ENCODE peak calls at places on chromosomes 4 and X, in five cellular contexts. P is Karpas-422, N is hepatocyte, A is brain microvascular endothelial cell, M is A549. B is an unnamed sample.

GRCh38 chrX:13906103-13906502 is 89.2 kb upstream of the GPM6B start:
- DNase-seq in P (no peak), N (no peak), A (no peak), M (no peak), B (no peak)

GRCh38 chr4:10582059-10582686 is 102.4 kb downstream of the CLNK start:
- DNase-seq in P (no peak), N (peak; percentile 77), A (peak; percentile 65), M (peak; percentile 33), B (peak; percentile 69)

GRCh38 chr4:6461301-6462165 is 10.9 kb downstream of the PPP2R2C start:
- DNase-seq in P (no peak), N (no peak), A (no peak), M (no peak), B (no peak)

GRCh38 chr4:137226221-137226620 is 306.1 kb downstream of the PCDH18 start:
- DNase-seq in P (no peak), N (no peak), A (no peak), M (no peak), B (no peak)

GRCh38 chr4:16843831-16844508 is 54.5 kb downstream of the LDB2 start:
- DNase-seq in P (no peak), N (peak; percentile 34), A (peak; percentile 38), M (no peak), B (no peak)

GRCh38 chr4:189021831-189022230 is 882.6 kb downstream of the TRIML1 start:
- DNase-seq in P (peak; percentile 51), N (peak; percentile 12), A (peak; percentile 45), M (peak; percentile 53), B (no peak)

GRCh38 chr4:56506110-56506705 is 617 bp downstream of the ARL9 start:
- DNase-seq in P (no peak), N (peak; percentile 10), A (no peak), M (no peak), B (peak; percentile 17)

GRCh38 chr4:148116264-148116663 is 325.9 kb downstream of the NR3C2 start:
- DNase-seq in P (peak; percentile 53), N (peak; percentile 74), A (no peak), M (no peak), B (no peak)

GRCh38 chrX:41750720-41751119 is 26.7 kb downstream of the GPR82 start:
- DNase-seq in P (no peak), N (no peak), A (no peak), M (no peak), B (no peak)

GRCh38 chrX:153032397-153033118 is 23.7 kb upstream of the PNMA3 start:
- DNase-seq in P (peak; percentile 82), N (peak; percentile 71), A (peak; percentile 25), M (peak; percentile 55), B (peak; percentile 83)

GRCh38 chr4:85370400-85371032 is 104.4 kb upstream of the ARHGAP24 start:
- DNase-seq in P (peak; percentile 85), N (peak; percentile 58), A (peak; percentile 53), M (peak; percentile 41), B (no peak)

GRCh38 chr4:131411393-131411792 is 1737.7 kb upstream of the PCDH10 start:
- DNase-seq in P (no peak), N (no peak), A (no peak), M (no peak), B (no peak)

GRCh38 chr4:121096629-121097028 is 24.3 kb upstream of the NDNF start:
- DNase-seq in P (peak; percentile 73), N (peak; percentile 26), A (no peak), M (peak; percentile 16), B (no peak)

GRCh38 chr4:145278341-145279121 is 98.1 kb upstream of the OTUD4 start:
- DNase-seq in P (no peak), N (no peak), A (peak; percentile 19), M (no peak), B (no peak)

GRCh38 chrX:44382871-44383270 is 39.4 kb upstream of the EFHC2 start:
- DNase-seq in P (no peak), N (no peak), A (no peak), M (no peak), B (no peak)

GRCh38 chrX:134026732-134027311 is 41.4 kb upstream of the GPC3 start:
- DNase-seq in P (no peak), N (peak; percentile 79), A (peak; percentile 11), M (peak; percentile 40), B (peak; percentile 36)

GRCh38 chr4:10413177-10413576 is 44.0 kb downstream of the ZNF518B start:
- DNase-seq in P (peak; percentile 52), N (no peak), A (no peak), M (no peak), B (no peak)

GRCh38 chr4:929970-930625 is 2.0 kb downstream of the GAK start:
- DNase-seq in P (no peak), N (no peak), A (no peak), M (no peak), B (no peak)

GRCh38 chrX:83501540-83501939 is 6.5 kb upstream of the POU3F4 start:
- DNase-seq in P (no peak), N (no peak), A (no peak), M (no peak), B (no peak)

GRCh38 chr4:125639182-125639621 is 324.4 kb downstream of the FAT4 start:
- DNase-seq in P (no peak), N (peak; percentile 17), A (no peak), M (no peak), B (no peak)
- H3K27ac ChIP-seq in P (no peak overlapping the region), N (no peak overlapping the region), A (no peak overlapping the region), M (no peak overlapping the region), B (no peak overlapping the region)

DNA sequence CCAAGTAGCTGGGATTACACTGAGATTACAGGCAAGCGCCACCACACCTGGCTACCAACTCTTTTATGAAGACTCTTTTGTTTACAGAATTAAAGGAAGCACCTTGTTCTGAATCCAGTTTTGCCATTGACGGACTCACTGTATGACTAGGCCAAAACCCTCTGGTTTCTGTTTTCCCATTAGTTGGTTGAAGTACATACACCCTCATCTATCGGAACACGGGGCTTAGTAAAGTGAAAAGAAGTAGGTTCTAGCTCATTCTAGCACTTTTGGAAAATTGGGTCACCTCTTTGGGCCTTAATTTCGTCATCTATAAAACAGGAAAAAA is 360.4 kb upstream of the ZCCHC13 start:
- DNase-seq in P (peak; percentile 43), N (no peak), A (no peak), M (no peak), B (no peak)
- H3K27ac ChIP-seq in P (peak overlapping the region; percentile 17), N (peak overlapping the region; percentile 97), A (peak overlapping the region; percentile 90), M (peak overlapping the region; percentile 95), B (peak overlapping the region; percentile 66)

GRCh38 chr4:152289963-152290362 is 245.9 kb downstream of the FBXW7 start:
- DNase-seq in P (no peak), N (no peak), A (no peak), M (no peak), B (no peak)
- H3K27ac ChIP-seq in P (no peak overlapping the region), N (no peak overlapping the region), A (no peak overlapping the region), M (no peak overlapping the region), B (no peak overlapping the region)

GRCh38 chr4:15012017-15012788 is 9.9 kb downstream of the CPEB2 start:
- DNase-seq in P (no peak), N (no peak), A (no peak), M (no peak), B (no peak)
- H3K27ac ChIP-seq in P (no peak overlapping the region), N (no peak overlapping the region), A (no peak overlapping the region), M (peak overlapping the region; percentile 85), B (no peak overlapping the region)

GRCh38 chr4:8163026-8163425 is 4.4 kb upstream of the ABLIM2 start:
- DNase-seq in P (no peak), N (no peak), A (no peak), M (no peak), B (no peak)

GRCh38 chr4:8160572-8160971 is 2.0 kb upstream of the ABLIM2 start:
- DNase-seq in P (no peak), N (no peak), A (no peak), M (no peak), B (no peak)

GRCh38 chr4:8163436-8164193 is 5.0 kb upstream of the ABLIM2 start:
- DNase-seq in P (no peak), N (no peak), A (no peak), M (no peak), B (no peak)

GRCh38 chr4:8164194-8164565 is 5.6 kb upstream of the ABLIM2 start:
- DNase-seq in P (no peak), N (no peak), A (no peak), M (no peak), B (no peak)

DNA sequence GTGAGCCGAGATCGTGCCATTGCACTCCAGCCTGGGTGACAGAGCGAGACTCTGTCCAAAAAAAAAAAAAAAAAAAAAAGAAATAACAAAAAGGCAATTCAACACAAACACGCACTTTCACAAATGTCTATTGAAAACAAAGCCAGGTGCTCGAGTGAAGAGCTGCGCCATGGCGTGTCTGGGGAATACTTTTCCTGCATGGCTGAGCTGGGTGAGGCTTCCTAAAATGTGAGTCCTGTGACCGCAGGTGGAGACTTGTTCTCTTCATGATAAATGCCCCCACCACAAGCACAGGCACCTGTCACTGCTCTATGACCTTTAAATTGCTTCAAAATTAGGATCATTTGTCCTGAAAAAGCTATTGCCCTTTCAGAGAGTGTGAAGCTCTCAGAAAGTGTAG is 4.0 kb upstream of the ABLIM2 start:
- DNase-seq in P (peak; percentile 56), N (no peak), A (no peak), M (no peak), B (no peak)
- H3K27ac ChIP-seq in P (no peak overlapping the region), N (no peak overlapping the region), A (no peak overlapping the region), M (no peak overlapping the region), B (no peak overlapping the region)

GRCh38 chr4:44162538-44163270 is 285.9 kb downstream of the KCTD8 start:
- DNase-seq in P (no peak), N (peak; percentile 35), A (no peak), M (no peak), B (no peak)

GRCh38 chr4:44157611-44158277 is 290.9 kb downstream of the KCTD8 start:
- DNase-seq in P (no peak), N (peak; percentile 46), A (no peak), M (no peak), B (no peak)

GRCh38 chr4:44165938-44166337 is 282.7 kb downstream of the KCTD8 start:
- DNase-seq in P (no peak), N (no peak), A (no peak), M (no peak), B (no peak)

GRCh38 chr4:44160776-44161377 is 287.7 kb downstream of the KCTD8 start:
- DNase-seq in P (no peak), N (no peak), A (no peak), M (no peak), B (no peak)
- H3K27ac ChIP-seq in P (no peak overlapping the region), N (peak overlapping the region; percentile 85), A (no peak overlapping the region), M (no peak overlapping the region), B (no peak overlapping the region)

DNA sequence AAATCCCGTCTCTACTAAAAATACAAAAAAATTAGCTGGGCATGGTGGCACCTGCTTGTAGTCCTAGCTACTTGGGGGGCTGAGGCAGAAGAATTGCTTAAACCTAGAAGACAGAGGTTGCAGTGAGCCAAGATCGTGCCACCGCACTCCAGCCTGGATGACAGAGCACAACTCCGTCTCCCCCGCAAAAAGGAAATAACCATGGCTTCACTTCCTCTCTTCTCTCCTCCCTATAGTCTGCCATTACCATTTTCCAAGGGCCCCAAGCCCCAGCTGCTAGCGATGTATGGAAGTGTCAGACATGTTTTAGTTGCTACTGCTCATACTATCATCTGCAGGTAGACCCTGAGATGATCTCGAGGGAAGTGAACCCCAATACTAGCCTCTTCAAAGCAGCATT is 177.3 kb upstream of the FAM9B start:
- DNase-seq in P (no peak), N (no peak), A (no peak), M (no peak), B (no peak)
- H3K27ac ChIP-seq in P (no peak overlapping the region), N (no peak overlapping the region), A (no peak overlapping the region), M (no peak overlapping the region), B (no peak overlapping the region)